ENCODE peak calls at places on chromosome 1, in nine cellular contexts. One of them, this sample, is unnamed.

GRCh38 chr1:41891403-41891896 is 27.3 kb downstream of the HIVEP3 start:
- DNase-seq in iPS-NIHi11: no peak
- DNase-seq in NCI-H1092 treated with DMSO at 0.1 percent for 48 hours: peak
- DNase-seq in GM19239: peak
- DNase-seq in activated T-helper 1 cell treated with anti-CD3 and anti-CD28 coated beads, Interleukin-2, amount 50 U/mL, for 16 hours: peak
- DNase-seq in T-helper 1 cell: peak
- DNase-seq in MM.1S: peak
- DNase-seq in HCEC 1CT: no peak
- DNase-seq in psoas muscle: no peak
- DNase-seq in this sample: no peak

GRCh38 chr1:48462716-48463285 is 9.2 kb downstream of the SPATA6 start:
- DNase-seq in iPS-NIHi11: no peak
- DNase-seq in NCI-H1092 treated with DMSO at 0.1 percent for 48 hours: no peak
- DNase-seq in GM19239: no peak
- DNase-seq in activated T-helper 1 cell treated with anti-CD3 and anti-CD28 coated beads, Interleukin-2, amount 50 U/mL, for 16 hours: no peak
- DNase-seq in T-helper 1 cell: no peak
- DNase-seq in MM.1S: no peak
- DNase-seq in HCEC 1CT: no peak
- DNase-seq in psoas muscle: no peak
- DNase-seq in this sample: no peak

GRCh38 chr1:7223334-7224080 is 438.3 kb downstream of the CAMTA1 start:
- DNase-seq in iPS-NIHi11: no peak
- DNase-seq in NCI-H1092 treated with DMSO at 0.1 percent for 48 hours: no peak
- DNase-seq in GM19239: no peak
- DNase-seq in activated T-helper 1 cell treated with anti-CD3 and anti-CD28 coated beads, Interleukin-2, amount 50 U/mL, for 16 hours: no peak
- DNase-seq in T-helper 1 cell: no peak
- DNase-seq in MM.1S: no peak
- DNase-seq in HCEC 1CT: peak
- DNase-seq in psoas muscle: no peak
- DNase-seq in this sample: no peak

GRCh38 chr1:39955547-39956539 is 898 bp downstream of the MFSD2A start:
- DNase-seq in iPS-NIHi11: peak
- DNase-seq in NCI-H1092 treated with DMSO at 0.1 percent for 48 hours: peak
- DNase-seq in GM19239: peak
- DNase-seq in activated T-helper 1 cell treated with anti-CD3 and anti-CD28 coated beads, Interleukin-2, amount 50 U/mL, for 16 hours: peak
- DNase-seq in T-helper 1 cell: no peak
- DNase-seq in MM.1S: peak
- DNase-seq in HCEC 1CT: peak
- DNase-seq in psoas muscle: no peak
- DNase-seq in this sample: no peak

GRCh38 chr1:181159451-181160151 is 71.1 kb downstream of the IER5 start:
- DNase-seq in iPS-NIHi11: no peak
- DNase-seq in NCI-H1092 treated with DMSO at 0.1 percent for 48 hours: no peak
- DNase-seq in GM19239: no peak
- DNase-seq in activated T-helper 1 cell treated with anti-CD3 and anti-CD28 coated beads, Interleukin-2, amount 50 U/mL, for 16 hours: no peak
- DNase-seq in T-helper 1 cell: peak
- DNase-seq in MM.1S: peak
- DNase-seq in HCEC 1CT: no peak
- DNase-seq in psoas muscle: no peak
- DNase-seq in this sample: no peak

GRCh38 chr1:38392866-38393265 is 346.3 kb upstream of the POU3F1 start:
- DNase-seq in iPS-NIHi11: no peak
- DNase-seq in NCI-H1092 treated with DMSO at 0.1 percent for 48 hours: no peak
- DNase-seq in GM19239: no peak
- DNase-seq in activated T-helper 1 cell treated with anti-CD3 and anti-CD28 coated beads, Interleukin-2, amount 50 U/mL, for 16 hours: no peak
- DNase-seq in T-helper 1 cell: no peak
- DNase-seq in MM.1S: no peak
- DNase-seq in HCEC 1CT: no peak
- DNase-seq in psoas muscle: no peak
- DNase-seq in this sample: no peak

GRCh38 chr1:17118268-17118667 is 983 bp downstream of the PADI2 start:
- DNase-seq in iPS-NIHi11: no peak
- DNase-seq in NCI-H1092 treated with DMSO at 0.1 percent for 48 hours: no peak
- DNase-seq in GM19239: no peak
- DNase-seq in activated T-helper 1 cell treated with anti-CD3 and anti-CD28 coated beads, Interleukin-2, amount 50 U/mL, for 16 hours: no peak
- DNase-seq in T-helper 1 cell: no peak
- DNase-seq in MM.1S: no peak
- DNase-seq in HCEC 1CT: no peak
- DNase-seq in psoas muscle: peak
- DNase-seq in this sample: no peak

GRCh38 chr1:27122652-27123051 is 32.3 kb downstream of the SLC9A1 start:
- DNase-seq in iPS-NIHi11: peak
- DNase-seq in NCI-H1092 treated with DMSO at 0.1 percent for 48 hours: no peak
- DNase-seq in GM19239: no peak
- DNase-seq in activated T-helper 1 cell treated with anti-CD3 and anti-CD28 coated beads, Interleukin-2, amount 50 U/mL, for 16 hours: no peak
- DNase-seq in T-helper 1 cell: no peak
- DNase-seq in MM.1S: no peak
- DNase-seq in HCEC 1CT: peak
- DNase-seq in psoas muscle: no peak
- DNase-seq in this sample: no peak

GRCh38 chr1:201313086-201313485 is 29.8 kb downstream of the PKP1 start:
- DNase-seq in iPS-NIHi11: no peak
- DNase-seq in NCI-H1092 treated with DMSO at 0.1 percent for 48 hours: no peak
- DNase-seq in GM19239: no peak
- DNase-seq in activated T-helper 1 cell treated with anti-CD3 and anti-CD28 coated beads, Interleukin-2, amount 50 U/mL, for 16 hours: no peak
- DNase-seq in T-helper 1 cell: no peak
- DNase-seq in MM.1S: no peak
- DNase-seq in HCEC 1CT: no peak
- DNase-seq in psoas muscle: no peak
- DNase-seq in this sample: no peak

GRCh38 chr1:187013582-187014200 is 184.9 kb downstream of the PLA2G4A start:
- DNase-seq in iPS-NIHi11: no peak
- DNase-seq in NCI-H1092 treated with DMSO at 0.1 percent for 48 hours: no peak
- DNase-seq in GM19239: no peak
- DNase-seq in activated T-helper 1 cell treated with anti-CD3 and anti-CD28 coated beads, Interleukin-2, amount 50 U/mL, for 16 hours: no peak
- DNase-seq in T-helper 1 cell: no peak
- DNase-seq in MM.1S: no peak
- DNase-seq in HCEC 1CT: peak
- DNase-seq in psoas muscle: no peak
- DNase-seq in this sample: no peak

GRCh38 chr1:229339520-229339919 is 3.3 kb downstream of the CCSAP start:
- DNase-seq in iPS-NIHi11: no peak
- DNase-seq in NCI-H1092 treated with DMSO at 0.1 percent for 48 hours: no peak
- DNase-seq in GM19239: no peak
- DNase-seq in activated T-helper 1 cell treated with anti-CD3 and anti-CD28 coated beads, Interleukin-2, amount 50 U/mL, for 16 hours: no peak
- DNase-seq in T-helper 1 cell: no peak
- DNase-seq in MM.1S: no peak
- DNase-seq in HCEC 1CT: no peak
- DNase-seq in psoas muscle: no peak
- DNase-seq in this sample: no peak

GRCh38 chr1:156122519-156123355 is 8.2 kb downstream of the LMNA start:
- DNase-seq in iPS-NIHi11: no peak
- DNase-seq in NCI-H1092 treated with DMSO at 0.1 percent for 48 hours: peak
- DNase-seq in GM19239: no peak
- DNase-seq in activated T-helper 1 cell treated with anti-CD3 and anti-CD28 coated beads, Interleukin-2, amount 50 U/mL, for 16 hours: no peak
- DNase-seq in T-helper 1 cell: no peak
- DNase-seq in MM.1S: no peak
- DNase-seq in HCEC 1CT: peak
- DNase-seq in psoas muscle: peak
- DNase-seq in this sample: peak

GRCh38 chr1:19802269-19802668 is 2.6 kb upstream of the TMCO4 start:
- DNase-seq in iPS-NIHi11: no peak
- DNase-seq in NCI-H1092 treated with DMSO at 0.1 percent for 48 hours: no peak
- DNase-seq in GM19239: no peak
- DNase-seq in activated T-helper 1 cell treated with anti-CD3 and anti-CD28 coated beads, Interleukin-2, amount 50 U/mL, for 16 hours: no peak
- DNase-seq in T-helper 1 cell: no peak
- DNase-seq in MM.1S: no peak
- DNase-seq in HCEC 1CT: no peak
- DNase-seq in psoas muscle: no peak
- DNase-seq in this sample: no peak

GRCh38 chr1:110538921-110539320 is 19.9 kb upstream of the KCNA10 start:
- DNase-seq in iPS-NIHi11: no peak
- DNase-seq in NCI-H1092 treated with DMSO at 0.1 percent for 48 hours: no peak
- DNase-seq in GM19239: no peak
- DNase-seq in activated T-helper 1 cell treated with anti-CD3 and anti-CD28 coated beads, Interleukin-2, amount 50 U/mL, for 16 hours: no peak
- DNase-seq in T-helper 1 cell: no peak
- DNase-seq in MM.1S: no peak
- DNase-seq in HCEC 1CT: no peak
- DNase-seq in psoas muscle: no peak
- DNase-seq in this sample: no peak

GRCh38 chr1:151553659-151554058 is 13.6 kb downstream of the TUFT1 start:
- DNase-seq in iPS-NIHi11: no peak
- DNase-seq in NCI-H1092 treated with DMSO at 0.1 percent for 48 hours: no peak
- DNase-seq in GM19239: no peak
- DNase-seq in activated T-helper 1 cell treated with anti-CD3 and anti-CD28 coated beads, Interleukin-2, amount 50 U/mL, for 16 hours: no peak
- DNase-seq in T-helper 1 cell: no peak
- DNase-seq in MM.1S: no peak
- DNase-seq in HCEC 1CT: peak
- DNase-seq in psoas muscle: no peak
- DNase-seq in this sample: no peak

GRCh38 chr1:30478288-30478687 is 245.1 kb downstream of the MATN1 start:
- DNase-seq in iPS-NIHi11: no peak
- DNase-seq in NCI-H1092 treated with DMSO at 0.1 percent for 48 hours: no peak
- DNase-seq in GM19239: no peak
- DNase-seq in activated T-helper 1 cell treated with anti-CD3 and anti-CD28 coated beads, Interleukin-2, amount 50 U/mL, for 16 hours: no peak
- DNase-seq in T-helper 1 cell: no peak
- DNase-seq in MM.1S: no peak
- DNase-seq in HCEC 1CT: no peak
- DNase-seq in psoas muscle: no peak
- DNase-seq in this sample: peak

GRCh38 chr1:10283318-10283984 is 73.1 kb downstream of the KIF1B start:
- DNase-seq in iPS-NIHi11: no peak
- DNase-seq in NCI-H1092 treated with DMSO at 0.1 percent for 48 hours: no peak
- DNase-seq in GM19239: no peak
- DNase-seq in activated T-helper 1 cell treated with anti-CD3 and anti-CD28 coated beads, Interleukin-2, amount 50 U/mL, for 16 hours: no peak
- DNase-seq in T-helper 1 cell: no peak
- DNase-seq in MM.1S: no peak
- DNase-seq in HCEC 1CT: no peak
- DNase-seq in psoas muscle: no peak
- DNase-seq in this sample: no peak

GRCh38 chr1:80403472-80403893 is 1397.0 kb upstream of the ADGRL4 start:
- DNase-seq in iPS-NIHi11: no peak
- DNase-seq in NCI-H1092 treated with DMSO at 0.1 percent for 48 hours: no peak
- DNase-seq in GM19239: no peak
- DNase-seq in activated T-helper 1 cell treated with anti-CD3 and anti-CD28 coated beads, Interleukin-2, amount 50 U/mL, for 16 hours: no peak
- DNase-seq in T-helper 1 cell: no peak
- DNase-seq in MM.1S: no peak
- DNase-seq in HCEC 1CT: no peak
- DNase-seq in psoas muscle: no peak
- DNase-seq in this sample: no peak

GRCh38 chr1:54475357-54476230 is 69.4 kb upstream of the SSBP3 start:
- DNase-seq in iPS-NIHi11: peak
- DNase-seq in NCI-H1092 treated with DMSO at 0.1 percent for 48 hours: no peak
- DNase-seq in GM19239: no peak
- DNase-seq in activated T-helper 1 cell treated with anti-CD3 and anti-CD28 coated beads, Interleukin-2, amount 50 U/mL, for 16 hours: no peak
- DNase-seq in T-helper 1 cell: peak
- DNase-seq in MM.1S: no peak
- DNase-seq in HCEC 1CT: no peak
- DNase-seq in psoas muscle: peak
- DNase-seq in this sample: no peak

GRCh38 chr1:195097316-195097715 is 1510.9 kb downstream of the KCNT2 start:
- DNase-seq in iPS-NIHi11: no peak
- DNase-seq in NCI-H1092 treated with DMSO at 0.1 percent for 48 hours: no peak
- DNase-seq in GM19239: no peak
- DNase-seq in activated T-helper 1 cell treated with anti-CD3 and anti-CD28 coated beads, Interleukin-2, amount 50 U/mL, for 16 hours: no peak
- DNase-seq in T-helper 1 cell: no peak
- DNase-seq in MM.1S: peak
- DNase-seq in HCEC 1CT: no peak
- DNase-seq in psoas muscle: no peak
- DNase-seq in this sample: no peak

GRCh38 chr1:26786437-26787380 is 1.0 kb upstream of the PIGV start:
- DNase-seq in iPS-NIHi11: peak
- DNase-seq in NCI-H1092 treated with DMSO at 0.1 percent for 48 hours: peak
- DNase-seq in GM19239: no peak
- DNase-seq in activated T-helper 1 cell treated with anti-CD3 and anti-CD28 coated beads, Interleukin-2, amount 50 U/mL, for 16 hours: no peak
- DNase-seq in T-helper 1 cell: no peak
- DNase-seq in MM.1S: peak
- DNase-seq in HCEC 1CT: peak
- DNase-seq in psoas muscle: peak
- DNase-seq in this sample: peak

GRCh38 chr1:230197644-230198567 is 130.9 kb downstream of the GALNT2 start:
- DNase-seq in iPS-NIHi11: no peak
- DNase-seq in NCI-H1092 treated with DMSO at 0.1 percent for 48 hours: no peak
- DNase-seq in GM19239: no peak
- DNase-seq in activated T-helper 1 cell treated with anti-CD3 and anti-CD28 coated beads, Interleukin-2, amount 50 U/mL, for 16 hours: no peak
- DNase-seq in T-helper 1 cell: no peak
- DNase-seq in MM.1S: no peak
- DNase-seq in HCEC 1CT: no peak
- DNase-seq in psoas muscle: no peak
- DNase-seq in this sample: no peak

GRCh38 chr1:35727434-35727825 is 8.7 kb upstream of the C1orf216 start:
- DNase-seq in iPS-NIHi11: no peak
- DNase-seq in NCI-H1092 treated with DMSO at 0.1 percent for 48 hours: no peak
- DNase-seq in GM19239: no peak
- DNase-seq in activated T-helper 1 cell treated with anti-CD3 and anti-CD28 coated beads, Interleukin-2, amount 50 U/mL, for 16 hours: no peak
- DNase-seq in T-helper 1 cell: no peak
- DNase-seq in MM.1S: no peak
- DNase-seq in HCEC 1CT: no peak
- DNase-seq in psoas muscle: no peak
- DNase-seq in this sample: no peak

GRCh38 chr1:53686371-53687267 is 52.3 kb downstream of the GLIS1 start:
- DNase-seq in iPS-NIHi11: no peak
- DNase-seq in NCI-H1092 treated with DMSO at 0.1 percent for 48 hours: no peak
- DNase-seq in GM19239: no peak
- DNase-seq in activated T-helper 1 cell treated with anti-CD3 and anti-CD28 coated beads, Interleukin-2, amount 50 U/mL, for 16 hours: no peak
- DNase-seq in T-helper 1 cell: no peak
- DNase-seq in MM.1S: no peak
- DNase-seq in HCEC 1CT: peak
- DNase-seq in psoas muscle: no peak
- DNase-seq in this sample: no peak

GRCh38 chr1:31752952-31753351 is 11.2 kb downstream of the ADGRB2 start:
- DNase-seq in iPS-NIHi11: no peak
- DNase-seq in NCI-H1092 treated with DMSO at 0.1 percent for 48 hours: no peak
- DNase-seq in GM19239: no peak
- DNase-seq in activated T-helper 1 cell treated with anti-CD3 and anti-CD28 coated beads, Interleukin-2, amount 50 U/mL, for 16 hours: no peak
- DNase-seq in T-helper 1 cell: no peak
- DNase-seq in MM.1S: no peak
- DNase-seq in HCEC 1CT: no peak
- DNase-seq in psoas muscle: no peak
- DNase-seq in this sample: no peak

GRCh38 chr1:40592107-40592773 is 60.8 kb downstream of the ZNF684 start:
- DNase-seq in iPS-NIHi11: no peak
- DNase-seq in NCI-H1092 treated with DMSO at 0.1 percent for 48 hours: peak
- DNase-seq in GM19239: no peak
- DNase-seq in activated T-helper 1 cell treated with anti-CD3 and anti-CD28 coated beads, Interleukin-2, amount 50 U/mL, for 16 hours: no peak
- DNase-seq in T-helper 1 cell: no peak
- DNase-seq in MM.1S: peak
- DNase-seq in HCEC 1CT: peak
- DNase-seq in psoas muscle: no peak
- DNase-seq in this sample: no peak

GRCh38 chr1:198275598-198275997 is 118.8 kb downstream of the NEK7 start:
- DNase-seq in iPS-NIHi11: no peak
- DNase-seq in NCI-H1092 treated with DMSO at 0.1 percent for 48 hours: no peak
- DNase-seq in GM19239: no peak
- DNase-seq in activated T-helper 1 cell treated with anti-CD3 and anti-CD28 coated beads, Interleukin-2, amount 50 U/mL, for 16 hours: no peak
- DNase-seq in T-helper 1 cell: no peak
- DNase-seq in MM.1S: no peak
- DNase-seq in HCEC 1CT: no peak
- DNase-seq in psoas muscle: no peak
- DNase-seq in this sample: no peak

GRCh38 chr1:84668185-84668584 is 22.1 kb downstream of the SSX2IP start:
- DNase-seq in iPS-NIHi11: no peak
- DNase-seq in NCI-H1092 treated with DMSO at 0.1 percent for 48 hours: no peak
- DNase-seq in GM19239: no peak
- DNase-seq in activated T-helper 1 cell treated with anti-CD3 and anti-CD28 coated beads, Interleukin-2, amount 50 U/mL, for 16 hours: no peak
- DNase-seq in T-helper 1 cell: no peak
- DNase-seq in MM.1S: no peak
- DNase-seq in HCEC 1CT: peak
- DNase-seq in psoas muscle: no peak
- DNase-seq in this sample: no peak

GRCh38 chr1:25051906-25052305 is 121.8 kb upstream of the RUNX3 start:
- DNase-seq in iPS-NIHi11: no peak
- DNase-seq in NCI-H1092 treated with DMSO at 0.1 percent for 48 hours: no peak
- DNase-seq in GM19239: no peak
- DNase-seq in activated T-helper 1 cell treated with anti-CD3 and anti-CD28 coated beads, Interleukin-2, amount 50 U/mL, for 16 hours: no peak
- DNase-seq in T-helper 1 cell: no peak
- DNase-seq in MM.1S: no peak
- DNase-seq in HCEC 1CT: no peak
- DNase-seq in psoas muscle: no peak
- DNase-seq in this sample: no peak

GRCh38 chr1:169680377-169681019 is 30.9 kb downstream of the SELL start:
- DNase-seq in iPS-NIHi11: no peak
- DNase-seq in NCI-H1092 treated with DMSO at 0.1 percent for 48 hours: no peak
- DNase-seq in GM19239: no peak
- DNase-seq in activated T-helper 1 cell treated with anti-CD3 and anti-CD28 coated beads, Interleukin-2, amount 50 U/mL, for 16 hours: no peak
- DNase-seq in T-helper 1 cell: no peak
- DNase-seq in MM.1S: no peak
- DNase-seq in HCEC 1CT: no peak
- DNase-seq in psoas muscle: no peak
- DNase-seq in this sample: no peak

GRCh38 chr1:169115891-169116585 is 9.5 kb downstream of the ATP1B1 start:
- DNase-seq in iPS-NIHi11: no peak
- DNase-seq in NCI-H1092 treated with DMSO at 0.1 percent for 48 hours: no peak
- DNase-seq in GM19239: no peak
- DNase-seq in activated T-helper 1 cell treated with anti-CD3 and anti-CD28 coated beads, Interleukin-2, amount 50 U/mL, for 16 hours: no peak
- DNase-seq in T-helper 1 cell: no peak
- DNase-seq in MM.1S: peak
- DNase-seq in HCEC 1CT: no peak
- DNase-seq in psoas muscle: peak
- DNase-seq in this sample: peak

This sample was measured in posterior vena cava.